ENCODE peak calls at places on chromosome 6, in six cellular contexts. One of them, this sample, is unnamed.
A peak's percentile ranks its signal among the peaks of the same experiment; 100 is the strongest.

GRCh38 chr6:34852406-34853085 is 35.3 kb downstream of the TAF11 start:
- DNase-seq in cardiac septum: no peak
- DNase-seq in naive thymus-derived CD4-positive, alpha-beta T cell: no peak
- DNase-seq in psoas muscle: no peak
- DNase-seq in lower lobe of right lung: no peak
- DNase-seq in HT1080: no peak
- DNase-seq in this sample: no peak

GRCh38 chr6:137901454-137901853 is 34.4 kb downstream of the TNFAIP3 start:
- DNase-seq in naive thymus-derived CD4-positive, alpha-beta T cell: no peak
- DNase-seq in HT1080: no peak
- DNase-seq in psoas muscle: no peak
- DNase-seq in lower lobe of right lung: no peak
- DNase-seq in cardiac septum: no peak
- DNase-seq in this sample: no peak

GRCh38 chr6:10028202-10028601 is 386.7 kb downstream of the TFAP2A start:
- DNase-seq in lower lobe of right lung: no peak
- DNase-seq in cardiac septum: no peak
- DNase-seq in HT1080: no peak
- DNase-seq in psoas muscle: no peak
- DNase-seq in naive thymus-derived CD4-positive, alpha-beta T cell: no peak
- DNase-seq in this sample: no peak

GRCh38 chr6:140062042-140063041 is 687.9 kb upstream of the CITED2 start:
- DNase-seq in naive thymus-derived CD4-positive, alpha-beta T cell: no peak
- DNase-seq in HT1080: peak; percentile 79
- DNase-seq in cardiac septum: no peak
- DNase-seq in psoas muscle: peak; percentile 51
- DNase-seq in lower lobe of right lung: no peak
- DNase-seq in this sample: no peak

GRCh38 chr6:26284537-26285142 is 80.4 kb upstream of the BTN3A2 start:
- DNase-seq in psoas muscle: peak; percentile 50
- DNase-seq in cardiac septum: no peak
- DNase-seq in lower lobe of right lung: peak; percentile 76
- DNase-seq in naive thymus-derived CD4-positive, alpha-beta T cell: peak; percentile 74
- DNase-seq in HT1080: no peak
- DNase-seq in this sample: peak; percentile 75

GRCh38 chr6:167742719-167743303 is 83.9 kb upstream of the AFDN start:
- DNase-seq in lower lobe of right lung: no peak
- DNase-seq in naive thymus-derived CD4-positive, alpha-beta T cell: no peak
- DNase-seq in psoas muscle: no peak
- DNase-seq in HT1080: peak; percentile 32
- DNase-seq in cardiac septum: peak; percentile 39
- DNase-seq in this sample: no peak

GRCh38 chr6:35018184-35018523 is 123.0 kb downstream of the TCP11 start:
- DNase-seq in HT1080: no peak
- DNase-seq in lower lobe of right lung: no peak
- DNase-seq in naive thymus-derived CD4-positive, alpha-beta T cell: no peak
- DNase-seq in psoas muscle: no peak
- DNase-seq in cardiac septum: no peak
- DNase-seq in this sample: no peak

GRCh38 chr6:29620629-29621028 is 12.4 kb downstream of the GABBR1 start:
- DNase-seq in lower lobe of right lung: no peak
- DNase-seq in cardiac septum: no peak
- DNase-seq in psoas muscle: no peak
- DNase-seq in naive thymus-derived CD4-positive, alpha-beta T cell: no peak
- DNase-seq in HT1080: no peak
- DNase-seq in this sample: no peak

GRCh38 chr6:26215200-26216014 is 128.2 kb downstream of the HFE start:
- DNase-seq in psoas muscle: no peak
- DNase-seq in cardiac septum: no peak
- DNase-seq in naive thymus-derived CD4-positive, alpha-beta T cell: peak; percentile 41
- DNase-seq in lower lobe of right lung: no peak
- DNase-seq in HT1080: peak; percentile 42
- DNase-seq in this sample: peak; percentile 50

GRCh38 chr6:100740439-100740838 is 140.7 kb downstream of the ASCC3 start:
- DNase-seq in cardiac septum: no peak
- DNase-seq in HT1080: no peak
- DNase-seq in naive thymus-derived CD4-positive, alpha-beta T cell: no peak
- DNase-seq in psoas muscle: no peak
- DNase-seq in lower lobe of right lung: no peak
- DNase-seq in this sample: no peak

GRCh38 chr6:155116571-155116910 is 121.4 kb downstream of the TIAM2 start:
- DNase-seq in HT1080: no peak
- DNase-seq in naive thymus-derived CD4-positive, alpha-beta T cell: no peak
- DNase-seq in lower lobe of right lung: no peak
- DNase-seq in cardiac septum: no peak
- DNase-seq in psoas muscle: no peak
- DNase-seq in this sample: no peak

GRCh38 chr6:153024401-153025017 is 22.0 kb upstream of the MTRF1L start:
- DNase-seq in naive thymus-derived CD4-positive, alpha-beta T cell: peak; percentile 30
- DNase-seq in HT1080: peak; percentile 68
- DNase-seq in lower lobe of right lung: no peak
- DNase-seq in psoas muscle: no peak
- DNase-seq in cardiac septum: no peak
- DNase-seq in this sample: peak; percentile 57

GRCh38 chr6:153121311-153121710 is 9.8 kb downstream of the RGS17 start:
- DNase-seq in naive thymus-derived CD4-positive, alpha-beta T cell: no peak
- DNase-seq in lower lobe of right lung: no peak
- DNase-seq in psoas muscle: no peak
- DNase-seq in HT1080: no peak
- DNase-seq in cardiac septum: no peak
- DNase-seq in this sample: no peak

GRCh38 chr6:21438986-21439352 is 154.6 kb upstream of the SOX4 start:
- DNase-seq in naive thymus-derived CD4-positive, alpha-beta T cell: no peak
- DNase-seq in cardiac septum: no peak
- DNase-seq in psoas muscle: no peak
- DNase-seq in HT1080: peak; percentile 59
- DNase-seq in lower lobe of right lung: no peak
- DNase-seq in this sample: no peak

GRCh38 chr6:3847521-3847920 is 1.7 kb upstream of the FAM50B start:
- DNase-seq in naive thymus-derived CD4-positive, alpha-beta T cell: no peak
- DNase-seq in lower lobe of right lung: no peak
- DNase-seq in psoas muscle: no peak
- DNase-seq in cardiac septum: no peak
- DNase-seq in HT1080: no peak
- DNase-seq in this sample: no peak

GRCh38 chr6:133894795-133895401 is 6.0 kb downstream of the TCF21 start:
- DNase-seq in naive thymus-derived CD4-positive, alpha-beta T cell: no peak
- DNase-seq in lower lobe of right lung: no peak
- DNase-seq in cardiac septum: no peak
- DNase-seq in psoas muscle: no peak
- DNase-seq in HT1080: no peak
- DNase-seq in this sample: no peak

GRCh38 chr6:139027620-139028182 is 844 bp upstream of the ABRACL start:
- DNase-seq in lower lobe of right lung: no peak
- DNase-seq in naive thymus-derived CD4-positive, alpha-beta T cell: peak; percentile 38
- DNase-seq in cardiac septum: no peak
- DNase-seq in HT1080: peak; percentile 61
- DNase-seq in psoas muscle: no peak
- DNase-seq in this sample: peak; percentile 27

GRCh38 chr6:108168501-108168979 is 2.7 kb downstream of the NR2E1 start:
- DNase-seq in HT1080: no peak
- DNase-seq in lower lobe of right lung: peak; percentile 65
- DNase-seq in cardiac septum: no peak
- DNase-seq in naive thymus-derived CD4-positive, alpha-beta T cell: no peak
- DNase-seq in psoas muscle: peak; percentile 42
- DNase-seq in this sample: no peak

GRCh38 chr6:53793318-53793975 is 1.4 kb upstream of the LRRC1 start:
- DNase-seq in lower lobe of right lung: peak; percentile 72
- DNase-seq in HT1080: peak; percentile 56
- DNase-seq in psoas muscle: peak; percentile 20
- DNase-seq in naive thymus-derived CD4-positive, alpha-beta T cell: peak; percentile 12
- DNase-seq in cardiac septum: peak; percentile 79
- DNase-seq in this sample: no peak

GRCh38 chr6:28695671-28696537 is 170.2 kb downstream of the GPX5 start:
- DNase-seq in HT1080: peak; percentile 76
- DNase-seq in psoas muscle: no peak
- DNase-seq in naive thymus-derived CD4-positive, alpha-beta T cell: no peak
- DNase-seq in lower lobe of right lung: no peak
- DNase-seq in cardiac septum: no peak
- DNase-seq in this sample: no peak

GRCh38 chr6:106215608-106216007 is 110.0 kb downstream of the ATG5 start:
- DNase-seq in HT1080: no peak
- DNase-seq in psoas muscle: no peak
- DNase-seq in naive thymus-derived CD4-positive, alpha-beta T cell: no peak
- DNase-seq in lower lobe of right lung: no peak
- DNase-seq in cardiac septum: no peak
- DNase-seq in this sample: no peak

GRCh38 chr6:36319436-36319762 is 17.3 kb downstream of the BNIP5 start:
- DNase-seq in naive thymus-derived CD4-positive, alpha-beta T cell: no peak
- DNase-seq in psoas muscle: no peak
- DNase-seq in HT1080: no peak
- DNase-seq in cardiac septum: no peak
- DNase-seq in lower lobe of right lung: no peak
- DNase-seq in this sample: no peak

GRCh38 chr6:1906625-1907024 is 296.9 kb downstream of the FOXC1 start:
- DNase-seq in cardiac septum: no peak
- DNase-seq in naive thymus-derived CD4-positive, alpha-beta T cell: no peak
- DNase-seq in HT1080: no peak
- DNase-seq in lower lobe of right lung: no peak
- DNase-seq in psoas muscle: no peak
- DNase-seq in this sample: no peak

GRCh38 chr6:135094403-135094821 is 39.8 kb upstream of the HBS1L start:
- DNase-seq in cardiac septum: no peak
- DNase-seq in psoas muscle: no peak
- DNase-seq in HT1080: peak; percentile 37
- DNase-seq in naive thymus-derived CD4-positive, alpha-beta T cell: peak; percentile 69
- DNase-seq in lower lobe of right lung: no peak
- DNase-seq in this sample: peak; percentile 36

GRCh38 chr6:548517-548916 is 108.4 kb downstream of the HUS1B start:
- DNase-seq in psoas muscle: no peak
- DNase-seq in lower lobe of right lung: no peak
- DNase-seq in HT1080: no peak
- DNase-seq in cardiac septum: no peak
- DNase-seq in naive thymus-derived CD4-positive, alpha-beta T cell: no peak
- DNase-seq in this sample: peak; percentile 2

GRCh38 chr6:23349521-23350147 is 776.4 kb upstream of the NRSN1 start:
- DNase-seq in psoas muscle: no peak
- DNase-seq in naive thymus-derived CD4-positive, alpha-beta T cell: no peak
- DNase-seq in cardiac septum: no peak
- DNase-seq in HT1080: peak; percentile 83
- DNase-seq in lower lobe of right lung: no peak
- DNase-seq in this sample: no peak

GRCh38 chr6:138410972-138411667 is 7.1 kb downstream of the HEBP2 start:
- DNase-seq in psoas muscle: no peak
- DNase-seq in naive thymus-derived CD4-positive, alpha-beta T cell: no peak
- DNase-seq in cardiac septum: no peak
- DNase-seq in HT1080: peak; percentile 93
- DNase-seq in lower lobe of right lung: no peak
- DNase-seq in this sample: no peak

GRCh38 chr6:71260205-71260604 is 28.4 kb upstream of the OGFRL1 start:
- DNase-seq in HT1080: no peak
- DNase-seq in naive thymus-derived CD4-positive, alpha-beta T cell: no peak
- DNase-seq in psoas muscle: no peak
- DNase-seq in lower lobe of right lung: no peak
- DNase-seq in cardiac septum: no peak
- DNase-seq in this sample: no peak

GRCh38 chr6:107331409-107332386 is 127.7 kb downstream of the PDSS2 start:
- DNase-seq in psoas muscle: no peak
- DNase-seq in naive thymus-derived CD4-positive, alpha-beta T cell: no peak
- DNase-seq in HT1080: no peak
- DNase-seq in lower lobe of right lung: no peak
- DNase-seq in cardiac septum: no peak
- DNase-seq in this sample: no peak

GRCh38 chr6:16316741-16317251 is 78.4 kb downstream of the GMPR start:
- DNase-seq in lower lobe of right lung: no peak
- DNase-seq in HT1080: peak; percentile 77
- DNase-seq in cardiac septum: no peak
- DNase-seq in psoas muscle: no peak
- DNase-seq in naive thymus-derived CD4-positive, alpha-beta T cell: peak; percentile 58
- DNase-seq in this sample: peak; percentile 69

GRCh38 chr6:116012966-116013365 is 47.7 kb downstream of the FRK start:
- DNase-seq in psoas muscle: no peak
- DNase-seq in naive thymus-derived CD4-positive, alpha-beta T cell: no peak
- DNase-seq in lower lobe of right lung: no peak
- DNase-seq in cardiac septum: no peak
- DNase-seq in HT1080: no peak
- DNase-seq in this sample: no peak

GRCh38 chr6:112835078-112835477 is 487.9 kb downstream of the RFPL4B start:
- DNase-seq in psoas muscle: no peak
- DNase-seq in lower lobe of right lung: no peak
- DNase-seq in HT1080: no peak
- DNase-seq in cardiac septum: no peak
- DNase-seq in naive thymus-derived CD4-positive, alpha-beta T cell: no peak
- DNase-seq in this sample: no peak

GRCh38 chr6:108132863-108133262 is 33.0 kb upstream of the NR2E1 start:
- DNase-seq in naive thymus-derived CD4-positive, alpha-beta T cell: no peak
- DNase-seq in HT1080: no peak
- DNase-seq in psoas muscle: no peak
- DNase-seq in cardiac septum: no peak
- DNase-seq in lower lobe of right lung: no peak
- DNase-seq in this sample: no peak

GRCh38 chr6:107115695-107116327 is 496 bp upstream of the BEND3 start:
- DNase-seq in cardiac septum: peak; percentile 67
- DNase-seq in psoas muscle: peak; percentile 27
- DNase-seq in HT1080: peak; percentile 42
- DNase-seq in lower lobe of right lung: no peak
- DNase-seq in naive thymus-derived CD4-positive, alpha-beta T cell: no peak
- DNase-seq in this sample: peak; percentile 19

GRCh38 chr6:44289726-44290125 is 19.5 kb downstream of the TMEM151B start:
- DNase-seq in cardiac septum: no peak
- DNase-seq in lower lobe of right lung: no peak
- DNase-seq in naive thymus-derived CD4-positive, alpha-beta T cell: no peak
- DNase-seq in psoas muscle: no peak
- DNase-seq in HT1080: no peak
- DNase-seq in this sample: no peak

GRCh38 chr6:131250121-131250520 is 114.9 kb downstream of the AKAP7 start:
- DNase-seq in HT1080: peak; percentile 44
- DNase-seq in psoas muscle: peak; percentile 24
- DNase-seq in lower lobe of right lung: peak; percentile 63
- DNase-seq in cardiac septum: peak; percentile 76
- DNase-seq in naive thymus-derived CD4-positive, alpha-beta T cell: peak; percentile 9
- DNase-seq in this sample: no peak

GRCh38 chr6:166955865-166956443 is 396 bp downstream of the RNASET2 start:
- DNase-seq in cardiac septum: no peak
- DNase-seq in naive thymus-derived CD4-positive, alpha-beta T cell: no peak
- DNase-seq in psoas muscle: peak; percentile 25
- DNase-seq in lower lobe of right lung: no peak
- DNase-seq in HT1080: no peak
- DNase-seq in this sample: no peak

This sample was measured in CD4-positive, alpha-beta memory T cell.